ENCODE peak calls at places on chromosome X, in ten cellular contexts. H is RCC 7860; A is RPMI7951; R is effector memory CD8-positive, alpha-beta T cell; T is dermis microvascular lymphatic vessel endothelial cell; W is stimulated activated CD4-positive, alpha-beta T cell treated with anti-CD3 and anti-CD28 coated beads, Interleukin-12 subunit alpha, Interleukin-12 subunit beta, amount 100 ng/mL, for 24 hours; C is hepatocyte; J is MM.1S; I is naive thymus-derived CD8-positive, alpha-beta T cell; F is activated CD4-positive, alpha-beta T cell treated with anti-CD3 and anti-CD28 coated beads, Interleukin-2, amount 50 U/mL, for 1 hour. V is an unnamed sample.

GRCh38 chrX:11341274-11342256 is 48.4 kb downstream of the AMELX start:
- DNase-seq in H (peak), A (peak), R (no peak), T (peak), W (no peak), C (peak), J (no peak), I (no peak), F (no peak), V (peak)

GRCh38 chrX:57565198-57565597 is 26.6 kb upstream of the ZXDB start:
- DNase-seq in H (no peak), A (no peak), R (no peak), T (no peak), W (no peak), C (no peak), J (no peak), I (no peak), F (no peak), V (no peak)

GRCh38 chrX:64580605-64581004 is 185.4 kb upstream of the MTMR8 start:
- DNase-seq in H (no peak), A (no peak), R (no peak), T (no peak), W (no peak), C (no peak), J (no peak), I (no peak), F (no peak), V (no peak)

GRCh38 chrX:22325091-22325490 is 52.4 kb downstream of the CBLL2 start:
- DNase-seq in H (no peak), A (peak), R (no peak), T (peak), W (no peak), C (no peak), J (no peak), I (no peak), F (no peak), V (no peak)

GRCh38 chrX:103404225-103405008 is 28.1 kb downstream of the BEX3 start:
- DNase-seq in H (peak), A (peak), R (peak), T (peak), W (peak), C (peak), J (peak), I (peak), F (peak), V (peak)

GRCh38 chrX:80648023-80648422 is 161.7 kb downstream of the BRWD3 start:
- DNase-seq in H (no peak), A (peak), R (no peak), T (peak), W (no peak), C (peak), J (no peak), I (no peak), F (no peak), V (no peak)

GRCh38 chrX:153642655-153643430 is 4.2 kb upstream of the DUSP9 start:
- DNase-seq in H (no peak), A (no peak), R (no peak), T (no peak), W (no peak), C (no peak), J (no peak), I (no peak), F (no peak), V (no peak)

GRCh38 chrX:71577682-71578081 is 555 bp upstream of the GCNA start:
- DNase-seq in H (no peak), A (no peak), R (no peak), T (no peak), W (no peak), C (no peak), J (no peak), I (no peak), F (no peak), V (no peak)

GRCh38 chrX:23525531-23525930 is 141.8 kb upstream of the PRDX4 start:
- DNase-seq in H (no peak), A (peak), R (no peak), T (no peak), W (no peak), C (no peak), J (no peak), I (no peak), F (no peak), V (no peak)

GRCh38 chrX:119753639-119754257 is 4.6 kb upstream of the SOWAHD start:
- DNase-seq in H (peak), A (peak), R (peak), T (peak), W (peak), C (peak), J (peak), I (peak), F (peak), V (no peak)

GRCh38 chrX:1492421-1493012 is 39.8 kb upstream of the ASMTL start:
- DNase-seq in H (no peak), A (no peak), R (no peak), T (no peak), W (no peak), C (no peak), J (no peak), I (no peak), F (no peak), V (no peak)

GRCh38 chrX:129654652-129655546 is at the start of gene APLN:
- DNase-seq in H (peak), A (peak), R (no peak), T (peak), W (no peak), C (peak), J (peak), I (no peak), F (no peak), V (no peak)

GRCh38 chrX:80817002-80817401 is 7.3 kb upstream of the BRWD3 start:
- DNase-seq in H (no peak), A (peak), R (no peak), T (peak), W (no peak), C (no peak), J (no peak), I (no peak), F (no peak), V (peak)

GRCh38 chrX:9188117-9188516 is 154.2 kb upstream of the FAM9B start:
- DNase-seq in H (no peak), A (no peak), R (no peak), T (no peak), W (no peak), C (no peak), J (no peak), I (no peak), F (no peak), V (no peak)

GRCh38 chrX:73987166-73987565 is 316.8 kb upstream of the ZCCHC13 start:
- DNase-seq in H (no peak), A (no peak), R (no peak), T (no peak), W (no peak), C (no peak), J (no peak), I (no peak), F (no peak), V (no peak)

GRCh38 chrX:51641421-51642021 is 22.8 kb upstream of the CENPVL3 start:
- DNase-seq in H (no peak), A (peak), R (no peak), T (peak), W (no peak), C (peak), J (peak), I (no peak), F (no peak), V (peak)

GRCh38 chrX:29661290-29661689 is 554.1 kb upstream of the MAGEB2 start:
- DNase-seq in H (peak), A (peak), R (no peak), T (peak), W (no peak), C (no peak), J (no peak), I (no peak), F (no peak), V (peak)

GRCh38 chrX:11929476-11929875 is 171.4 kb downstream of the MSL3 start:
- DNase-seq in H (no peak), A (peak), R (no peak), T (peak), W (no peak), C (no peak), J (no peak), I (no peak), F (no peak), V (peak)

GRCh38 chrX:30612250-30612655 is 34.7 kb upstream of the TASL start:
- DNase-seq in H (no peak), A (no peak), R (no peak), T (no peak), W (no peak), C (no peak), J (no peak), I (no peak), F (no peak), V (no peak)

V was measured in A172.